ENCODE peak calls at places on chromosomes 12 and 14, in nine cellular contexts. One of them, this sample, is unnamed.
A peak's percentile ranks its signal among the peaks of the same experiment; 100 is the strongest.

GRCh38 chr14:99067927-99068326 is 204.1 kb downstream of the BCL11B start:
- DNase-seq in GM12878: no peak
- DNase-seq in K562: no peak
- DNase-seq in HCT116: no peak
- DNase-seq in GM23338: no peak
- DNase-seq in A549: no peak
- DNase-seq in HepG2: no peak
- DNase-seq in SK-N-SH: no peak
- DNase-seq in HL-60: no peak
- DNase-seq in this sample: no peak

GRCh38 chr14:51650721-51651387 is 856 bp upstream of the FRMD6 start:
- DNase-seq in GM23338: peak; percentile 47
- DNase-seq in A549: peak; percentile 29
- DNase-seq in HepG2: no peak
- DNase-seq in HCT116: no peak
- DNase-seq in SK-N-SH: peak; percentile 36
- DNase-seq in GM12878: no peak
- DNase-seq in HL-60: no peak
- DNase-seq in K562: no peak
- DNase-seq in this sample: no peak

GRCh38 chr14:33282181-33282580 is 343.5 kb downstream of the NPAS3 start:
- DNase-seq in GM12878: no peak
- DNase-seq in SK-N-SH: no peak
- DNase-seq in A549: no peak
- DNase-seq in K562: no peak
- DNase-seq in HCT116: no peak
- DNase-seq in GM23338: no peak
- DNase-seq in HepG2: no peak
- DNase-seq in HL-60: no peak
- DNase-seq in this sample: no peak

GRCh38 chr12:113039911-113040425 is 16.6 kb upstream of the DTX1 start:
- DNase-seq in HepG2: no peak
- DNase-seq in GM12878: no peak
- DNase-seq in GM23338: no peak
- DNase-seq in K562: no peak
- DNase-seq in HL-60: no peak
- DNase-seq in HCT116: no peak
- DNase-seq in SK-N-SH: no peak
- DNase-seq in A549: no peak
- DNase-seq in this sample: no peak

GRCh38 chr14:90521121-90521929 is 124.5 kb downstream of the CALM1 start:
- DNase-seq in A549: no peak
- DNase-seq in HepG2: no peak
- DNase-seq in SK-N-SH: no peak
- DNase-seq in HL-60: no peak
- DNase-seq in GM23338: no peak
- DNase-seq in GM12878: no peak
- DNase-seq in HCT116: no peak
- DNase-seq in K562: no peak
- DNase-seq in this sample: no peak

GRCh38 chr12:48677782-48678181 is 4.3 kb downstream of the KANSL2 start:
- DNase-seq in SK-N-SH: no peak
- DNase-seq in GM12878: no peak
- DNase-seq in GM23338: no peak
- DNase-seq in HL-60: peak; percentile 56
- DNase-seq in HCT116: no peak
- DNase-seq in A549: no peak
- DNase-seq in HepG2: no peak
- DNase-seq in K562: no peak
- DNase-seq in this sample: no peak

GRCh38 chr14:29236848-29237247 is 470.3 kb downstream of the FOXG1 start:
- DNase-seq in GM23338: no peak
- DNase-seq in A549: peak; percentile 20
- DNase-seq in HL-60: no peak
- DNase-seq in HCT116: no peak
- DNase-seq in HepG2: no peak
- DNase-seq in GM12878: no peak
- DNase-seq in SK-N-SH: no peak
- DNase-seq in K562: no peak
- DNase-seq in this sample: no peak

GRCh38 chr14:90985601-90986242 is 74.7 kb downstream of the RPS6KA5 start:
- DNase-seq in GM23338: no peak
- DNase-seq in A549: no peak
- DNase-seq in K562: no peak
- DNase-seq in SK-N-SH: no peak
- DNase-seq in HepG2: no peak
- DNase-seq in HL-60: no peak
- DNase-seq in HCT116: no peak
- DNase-seq in GM12878: no peak
- DNase-seq in this sample: no peak

GRCh38 chr12:15712160-15712559 is 77.0 kb downstream of the EPS8 start:
- DNase-seq in A549: no peak
- DNase-seq in GM23338: no peak
- DNase-seq in K562: no peak
- DNase-seq in HCT116: no peak
- DNase-seq in HepG2: no peak
- DNase-seq in HL-60: no peak
- DNase-seq in GM12878: no peak
- DNase-seq in SK-N-SH: no peak
- DNase-seq in this sample: no peak

GRCh38 chr12:122354958-122355641 is 67.4 kb downstream of the CLIP1 start:
- DNase-seq in A549: no peak
- DNase-seq in K562: no peak
- DNase-seq in GM23338: no peak
- DNase-seq in SK-N-SH: no peak
- DNase-seq in HL-60: no peak
- DNase-seq in GM12878: no peak
- DNase-seq in HepG2: no peak
- DNase-seq in HCT116: no peak
- DNase-seq in this sample: no peak

GRCh38 chr14:48665077-48665784 is 920.9 kb downstream of the RPS29 start:
- DNase-seq in HepG2: no peak
- DNase-seq in HCT116: no peak
- DNase-seq in HL-60: no peak
- DNase-seq in GM12878: no peak
- DNase-seq in SK-N-SH: no peak
- DNase-seq in GM23338: no peak
- DNase-seq in A549: no peak
- DNase-seq in K562: no peak
- DNase-seq in this sample: no peak

GRCh38 chr12:40101747-40102146 is 4.1 kb downstream of the SLC2A13 start:
- DNase-seq in GM12878: no peak
- DNase-seq in HCT116: no peak
- DNase-seq in A549: no peak
- DNase-seq in SK-N-SH: no peak
- DNase-seq in GM23338: no peak
- DNase-seq in K562: no peak
- DNase-seq in HepG2: no peak
- DNase-seq in HL-60: no peak
- DNase-seq in this sample: no peak

GRCh38 chr12:40098406-40099145 is 7.3 kb downstream of the SLC2A13 start:
- DNase-seq in HepG2: no peak
- DNase-seq in K562: no peak
- DNase-seq in GM23338: no peak
- DNase-seq in A549: no peak
- DNase-seq in HL-60: no peak
- DNase-seq in HCT116: no peak
- DNase-seq in SK-N-SH: no peak
- DNase-seq in GM12878: no peak
- DNase-seq in this sample: no peak

GRCh38 chr12:40104461-40105264 is 1.2 kb downstream of the SLC2A13 start:
- DNase-seq in HL-60: no peak
- DNase-seq in HepG2: no peak
- DNase-seq in HCT116: no peak
- DNase-seq in SK-N-SH: no peak
- DNase-seq in GM12878: no peak
- DNase-seq in A549: peak; percentile 14
- DNase-seq in GM23338: peak; percentile 27
- DNase-seq in K562: peak; percentile 60
- DNase-seq in this sample: no peak

GRCh38 chr12:40103043-40103442 is 2.8 kb downstream of the SLC2A13 start:
- DNase-seq in A549: no peak
- DNase-seq in GM12878: no peak
- DNase-seq in GM23338: no peak
- DNase-seq in HL-60: no peak
- DNase-seq in K562: no peak
- DNase-seq in HCT116: no peak
- DNase-seq in HepG2: no peak
- DNase-seq in SK-N-SH: no peak
- DNase-seq in this sample: no peak

DNA sequence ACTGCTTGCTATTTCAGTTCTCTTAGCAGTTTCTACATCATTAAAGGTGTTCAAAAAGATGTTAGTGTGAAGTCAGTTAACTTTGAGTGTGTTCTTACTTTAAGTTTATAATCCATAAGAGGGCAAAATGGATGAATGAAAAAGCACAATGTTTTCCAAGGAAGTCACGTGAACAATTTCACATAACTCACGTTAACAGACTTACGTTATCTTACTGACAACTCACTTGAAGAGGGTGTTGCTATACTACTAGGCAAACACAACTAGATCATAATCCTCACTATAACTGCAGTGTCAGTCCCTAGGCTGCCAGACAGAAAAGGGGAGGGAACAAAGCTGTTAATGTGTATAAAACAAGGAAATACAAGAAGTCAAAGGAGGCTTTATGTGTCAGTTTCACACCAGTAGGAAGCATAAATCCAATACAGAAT is 6.4 kb downstream of the SLC2A13 start:
- DNase-seq in SK-N-SH: no peak
- DNase-seq in A549: peak; percentile 70
- DNase-seq in HepG2: peak; percentile 10
- DNase-seq in GM12878: no peak
- DNase-seq in K562: peak; percentile 66
- DNase-seq in HCT116: no peak
- DNase-seq in GM23338: no peak
- DNase-seq in HL-60: no peak
- DNase-seq in this sample: no peak
- TF ChIP-seq REST in SK-N-SH: no peak
- TF ChIP-seq REST in A549: no peak
- TF ChIP-seq REST in HepG2: no peak
- TF ChIP-seq REST in GM12878: no peak
- TF ChIP-seq REST in K562: no peak
- TF ChIP-seq REST in HCT116: no peak
- TF ChIP-seq REST in GM23338: no peak
- TF ChIP-seq REST in HL-60: no peak
- TF ChIP-seq REST in this sample: no peak

DNA sequence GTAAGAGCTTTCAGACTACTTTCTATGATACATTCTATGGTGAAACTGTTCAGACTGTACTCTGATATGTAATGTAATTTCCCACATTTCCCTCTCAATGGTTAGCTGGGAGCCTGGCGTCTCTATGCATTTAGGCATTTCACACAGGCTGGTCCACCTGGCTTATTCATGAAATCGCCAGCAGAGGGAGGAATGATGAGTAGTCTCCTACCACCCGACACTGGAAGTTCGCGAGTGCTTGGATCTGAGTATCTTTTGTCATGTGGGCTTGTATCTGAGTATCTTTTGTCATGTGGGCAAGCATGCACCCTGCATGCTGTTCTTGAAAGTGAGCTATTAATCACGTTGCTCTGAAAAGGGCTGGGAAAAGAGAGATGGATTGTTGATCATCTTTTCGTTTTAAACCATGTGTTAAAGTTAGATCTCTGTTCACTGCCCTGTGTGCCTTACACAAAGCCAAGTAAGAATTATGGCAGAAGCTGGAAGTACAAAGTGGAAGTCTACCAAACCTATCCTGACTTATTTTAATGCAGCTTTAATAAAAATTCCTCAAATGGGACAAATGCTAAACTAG is 235.0 kb downstream of the ATP23 start:
- DNase-seq in K562: peak; percentile 12
- DNase-seq in HL-60: peak; percentile 1
- DNase-seq in SK-N-SH: peak; percentile 26
- DNase-seq in GM12878: no peak
- DNase-seq in HepG2: peak; percentile 49
- DNase-seq in HCT116: peak; percentile 19
- DNase-seq in A549: peak; percentile 65
- DNase-seq in GM23338: peak; percentile 88
- DNase-seq in this sample: peak; percentile 8
- TF ChIP-seq REST in K562: no peak
- TF ChIP-seq REST in HL-60: no peak
- TF ChIP-seq REST in SK-N-SH: no peak
- TF ChIP-seq REST in GM12878: no peak
- TF ChIP-seq REST in HepG2: no peak
- TF ChIP-seq REST in HCT116: no peak
- TF ChIP-seq REST in A549: no peak
- TF ChIP-seq REST in GM23338: no peak
- TF ChIP-seq REST in this sample: no peak

GRCh38 chr14:70782361-70782760 is 27.0 kb downstream of the MAP3K9 start:
- DNase-seq in GM23338: no peak
- DNase-seq in HL-60: no peak
- DNase-seq in HepG2: no peak
- DNase-seq in GM12878: no peak
- DNase-seq in SK-N-SH: no peak
- DNase-seq in HCT116: no peak
- DNase-seq in A549: no peak
- DNase-seq in K562: no peak
- DNase-seq in this sample: no peak
- TF ChIP-seq REST in GM23338: no peak
- TF ChIP-seq REST in HL-60: no peak
- TF ChIP-seq REST in HepG2: no peak
- TF ChIP-seq REST in GM12878: no peak
- TF ChIP-seq REST in SK-N-SH: no peak
- TF ChIP-seq REST in HCT116: no peak
- TF ChIP-seq REST in A549: no peak
- TF ChIP-seq REST in K562: no peak
- TF ChIP-seq REST in this sample: no peak

GRCh38 chr12:6552140-6552551 is 3.7 kb downstream of the IFFO1 start:
- DNase-seq in HL-60: no peak
- DNase-seq in K562: no peak
- DNase-seq in GM12878: no peak
- DNase-seq in GM23338: no peak
- DNase-seq in HepG2: no peak
- DNase-seq in SK-N-SH: no peak
- DNase-seq in HCT116: no peak
- DNase-seq in A549: no peak
- DNase-seq in this sample: no peak

GRCh38 chr12:6553051-6553868 is 2.6 kb downstream of the IFFO1 start:
- DNase-seq in HCT116: no peak
- DNase-seq in GM23338: no peak
- DNase-seq in A549: no peak
- DNase-seq in K562: no peak
- DNase-seq in HL-60: no peak
- DNase-seq in HepG2: no peak
- DNase-seq in SK-N-SH: no peak
- DNase-seq in GM12878: no peak
- DNase-seq in this sample: no peak

GRCh38 chr12:6556857-6557256 is 1.0 kb upstream of the IFFO1 start:
- DNase-seq in HL-60: no peak
- DNase-seq in A549: no peak
- DNase-seq in SK-N-SH: no peak
- DNase-seq in HepG2: no peak
- DNase-seq in HCT116: no peak
- DNase-seq in GM12878: no peak
- DNase-seq in K562: no peak
- DNase-seq in GM23338: no peak
- DNase-seq in this sample: no peak

GRCh38 chr12:6554168-6554989 is 1.5 kb downstream of the IFFO1 start:
- DNase-seq in K562: peak; percentile 79
- DNase-seq in SK-N-SH: peak; percentile 89
- DNase-seq in HCT116: peak; percentile 62
- DNase-seq in GM23338: peak; percentile 97
- DNase-seq in HL-60: no peak
- DNase-seq in GM12878: no peak
- DNase-seq in HepG2: peak; percentile 77
- DNase-seq in A549: peak; percentile 82
- DNase-seq in this sample: no peak

GRCh38 chr12:6554990-6555691 is 701 bp downstream of the IFFO1 start:
- DNase-seq in HepG2: no peak
- DNase-seq in A549: no peak
- DNase-seq in K562: no peak
- DNase-seq in SK-N-SH: peak; percentile 77
- DNase-seq in GM12878: no peak
- DNase-seq in GM23338: no peak
- DNase-seq in HCT116: no peak
- DNase-seq in HL-60: no peak
- DNase-seq in this sample: no peak
- TF ChIP-seq REST in HepG2: no peak
- TF ChIP-seq REST in A549: no peak
- TF ChIP-seq REST in K562: no peak
- TF ChIP-seq REST in SK-N-SH: no peak
- TF ChIP-seq REST in GM12878: no peak
- TF ChIP-seq REST in GM23338: no peak
- TF ChIP-seq REST in HCT116: no peak
- TF ChIP-seq REST in HL-60: no peak
- TF ChIP-seq REST in this sample: no peak

This sample was measured in Panc1.